ENCODE peak calls at places on chromosomes 13 and 19, in seven cellular contexts. One of them, this sample, is unnamed.

GRCh38 chr19:52566588-52566987 is 3.5 kb upstream of the ZNF701 start:
- DNase-seq in dorsolateral prefrontal cortex: no peak
- DNase-seq in kidney: no peak
- DNase-seq in psoas muscle: no peak
- DNase-seq in heart left ventricle: no peak
- DNase-seq in WERI-Rb-1: no peak
- DNase-seq in stimulated activated CD8-positive, alpha-beta memory T cell treated with anti-CD3 and anti-CD28 coated beads, Interleukin-2, amount 100 ng/mL, for 48 hours: no peak
- DNase-seq in this sample: no peak

GRCh38 chr19:2665103-2665502 is 37.4 kb downstream of the GNG7 start:
- DNase-seq in stimulated activated CD8-positive, alpha-beta memory T cell treated with anti-CD3 and anti-CD28 coated beads, Interleukin-2, amount 100 ng/mL, for 48 hours: no peak
- DNase-seq in psoas muscle: no peak
- DNase-seq in WERI-Rb-1: no peak
- DNase-seq in dorsolateral prefrontal cortex: no peak
- DNase-seq in kidney: no peak
- DNase-seq in heart left ventricle: peak; percentile 29
- DNase-seq in this sample: no peak

GRCh38 chr13:41216160-41216559 is 21.8 kb upstream of the KBTBD7 start:
- DNase-seq in heart left ventricle: no peak
- DNase-seq in dorsolateral prefrontal cortex: no peak
- DNase-seq in psoas muscle: no peak
- DNase-seq in kidney: no peak
- DNase-seq in WERI-Rb-1: no peak
- DNase-seq in stimulated activated CD8-positive, alpha-beta memory T cell treated with anti-CD3 and anti-CD28 coated beads, Interleukin-2, amount 100 ng/mL, for 48 hours: no peak
- DNase-seq in this sample: no peak

GRCh38 chr13:67023088-67023893 is 206.8 kb downstream of the PCDH9 start:
- DNase-seq in psoas muscle: no peak
- DNase-seq in WERI-Rb-1: no peak
- DNase-seq in heart left ventricle: no peak
- DNase-seq in dorsolateral prefrontal cortex: no peak
- DNase-seq in kidney: no peak
- DNase-seq in stimulated activated CD8-positive, alpha-beta memory T cell treated with anti-CD3 and anti-CD28 coated beads, Interleukin-2, amount 100 ng/mL, for 48 hours: no peak
- DNase-seq in this sample: no peak

GRCh38 chr19:46265217-46265828 is 31.5 kb upstream of the HIF3A start:
- DNase-seq in WERI-Rb-1: peak; percentile 76
- DNase-seq in heart left ventricle: peak; percentile 54
- DNase-seq in psoas muscle: peak; percentile 18
- DNase-seq in stimulated activated CD8-positive, alpha-beta memory T cell treated with anti-CD3 and anti-CD28 coated beads, Interleukin-2, amount 100 ng/mL, for 48 hours: peak; percentile 37
- DNase-seq in kidney: no peak
- DNase-seq in dorsolateral prefrontal cortex: peak; percentile 58
- DNase-seq in this sample: peak; percentile 85

GRCh38 chr19:41166888-41167804 is 25.9 kb upstream of the CYP2S1 start:
- DNase-seq in psoas muscle: no peak
- DNase-seq in WERI-Rb-1: no peak
- DNase-seq in dorsolateral prefrontal cortex: no peak
- DNase-seq in heart left ventricle: no peak
- DNase-seq in kidney: no peak
- DNase-seq in stimulated activated CD8-positive, alpha-beta memory T cell treated with anti-CD3 and anti-CD28 coated beads, Interleukin-2, amount 100 ng/mL, for 48 hours: no peak
- DNase-seq in this sample: no peak

GRCh38 chr13:78595819-78596700 is 7.3 kb downstream of the POU4F1 start:
- DNase-seq in psoas muscle: no peak
- DNase-seq in stimulated activated CD8-positive, alpha-beta memory T cell treated with anti-CD3 and anti-CD28 coated beads, Interleukin-2, amount 100 ng/mL, for 48 hours: no peak
- DNase-seq in dorsolateral prefrontal cortex: no peak
- DNase-seq in kidney: peak; percentile 69
- DNase-seq in heart left ventricle: no peak
- DNase-seq in WERI-Rb-1: no peak
- DNase-seq in this sample: no peak

GRCh38 chr13:100333141-100333540 is 244.2 kb downstream of the PCCA start:
- DNase-seq in heart left ventricle: no peak
- DNase-seq in dorsolateral prefrontal cortex: no peak
- DNase-seq in WERI-Rb-1: peak; percentile 45
- DNase-seq in psoas muscle: no peak
- DNase-seq in stimulated activated CD8-positive, alpha-beta memory T cell treated with anti-CD3 and anti-CD28 coated beads, Interleukin-2, amount 100 ng/mL, for 48 hours: no peak
- DNase-seq in kidney: no peak
- DNase-seq in this sample: no peak

GRCh38 chr13:30021611-30022010 is 171.2 kb upstream of the UBL3 start:
- DNase-seq in stimulated activated CD8-positive, alpha-beta memory T cell treated with anti-CD3 and anti-CD28 coated beads, Interleukin-2, amount 100 ng/mL, for 48 hours: no peak
- DNase-seq in dorsolateral prefrontal cortex: no peak
- DNase-seq in WERI-Rb-1: no peak
- DNase-seq in kidney: no peak
- DNase-seq in heart left ventricle: no peak
- DNase-seq in psoas muscle: no peak
- DNase-seq in this sample: no peak

GRCh38 chr13:45393941-45394570 is 24.1 kb downstream of the SLC25A30 start:
- DNase-seq in kidney: no peak
- DNase-seq in dorsolateral prefrontal cortex: peak; percentile 49
- DNase-seq in WERI-Rb-1: peak; percentile 58
- DNase-seq in stimulated activated CD8-positive, alpha-beta memory T cell treated with anti-CD3 and anti-CD28 coated beads, Interleukin-2, amount 100 ng/mL, for 48 hours: no peak
- DNase-seq in psoas muscle: no peak
- DNase-seq in heart left ventricle: peak; percentile 43
- DNase-seq in this sample: peak; percentile 58

GRCh38 chr13:42602910-42603309 is 29.0 kb downstream of the TNFSF11 start:
- DNase-seq in stimulated activated CD8-positive, alpha-beta memory T cell treated with anti-CD3 and anti-CD28 coated beads, Interleukin-2, amount 100 ng/mL, for 48 hours: no peak
- DNase-seq in WERI-Rb-1: no peak
- DNase-seq in dorsolateral prefrontal cortex: no peak
- DNase-seq in kidney: no peak
- DNase-seq in psoas muscle: no peak
- DNase-seq in heart left ventricle: no peak
- DNase-seq in this sample: no peak

GRCh38 chr19:55324705-55325104 is 436 bp downstream of the TMEM150B start:
- DNase-seq in WERI-Rb-1: no peak
- DNase-seq in stimulated activated CD8-positive, alpha-beta memory T cell treated with anti-CD3 and anti-CD28 coated beads, Interleukin-2, amount 100 ng/mL, for 48 hours: no peak
- DNase-seq in kidney: no peak
- DNase-seq in dorsolateral prefrontal cortex: no peak
- DNase-seq in psoas muscle: no peak
- DNase-seq in heart left ventricle: no peak
- DNase-seq in this sample: no peak

GRCh38 chr13:38979891-38980627 is 10.6 kb downstream of the STOML3 start:
- DNase-seq in stimulated activated CD8-positive, alpha-beta memory T cell treated with anti-CD3 and anti-CD28 coated beads, Interleukin-2, amount 100 ng/mL, for 48 hours: no peak
- DNase-seq in WERI-Rb-1: no peak
- DNase-seq in kidney: no peak
- DNase-seq in psoas muscle: peak; percentile 23
- DNase-seq in heart left ventricle: peak; percentile 62
- DNase-seq in dorsolateral prefrontal cortex: peak; percentile 35
- DNase-seq in this sample: no peak

GRCh38 chr19:16896098-16896912 is 7.5 kb downstream of the F2RL3 start:
- DNase-seq in stimulated activated CD8-positive, alpha-beta memory T cell treated with anti-CD3 and anti-CD28 coated beads, Interleukin-2, amount 100 ng/mL, for 48 hours: no peak
- DNase-seq in heart left ventricle: no peak
- DNase-seq in psoas muscle: no peak
- DNase-seq in WERI-Rb-1: no peak
- DNase-seq in dorsolateral prefrontal cortex: no peak
- DNase-seq in kidney: peak; percentile 87
- DNase-seq in this sample: no peak

GRCh38 chr13:95643814-95644598 is 500 bp downstream of the DZIP1 start:
- DNase-seq in WERI-Rb-1: peak; percentile 68
- DNase-seq in psoas muscle: peak; percentile 33
- DNase-seq in heart left ventricle: peak; percentile 17
- DNase-seq in stimulated activated CD8-positive, alpha-beta memory T cell treated with anti-CD3 and anti-CD28 coated beads, Interleukin-2, amount 100 ng/mL, for 48 hours: no peak
- DNase-seq in kidney: peak; percentile 76
- DNase-seq in dorsolateral prefrontal cortex: peak; percentile 33
- DNase-seq in this sample: no peak